ENCODE peak calls at places on chromosomes 12 and 14, in four cellular contexts. D, H, W and T are unnamed samples.

GRCh38 chr14:40599726-40600125 is 1007.0 kb upstream of the LRFN5 start:
- DNase-seq in D (no peak), H (no peak), W (no peak), T (no peak)

GRCh38 chr14:68895304-68895703 is 83.8 kb downstream of the ACTN1 start:
- DNase-seq in D (no peak), H (no peak), W (no peak), T (no peak)

GRCh38 chr12:89782807-89783206 is 74.2 kb upstream of the ATP2B1 start:
- DNase-seq in D (no peak), H (no peak), W (no peak), T (no peak)

GRCh38 chr14:20302042-20302761 is 3.5 kb downstream of the TTC5 start:
- DNase-seq in D (no peak), H (no peak), W (peak; percentile 1), T (no peak)

GRCh38 chr14:36271939-36272907 is 48.2 kb downstream of the MBIP start:
- DNase-seq in D (no peak), H (no peak), W (no peak), T (no peak)

GRCh38 chr14:101363880-101364391 is 197.4 kb upstream of the DIO3 start:
- DNase-seq in D (no peak), H (no peak), W (no peak), T (no peak)

GRCh38 chr12:122878780-122879612 is 16.9 kb downstream of the VPS37B start:
- DNase-seq in D (no peak), H (no peak), W (no peak), T (no peak)

GRCh38 chr14:52307870-52308269 is 6.2 kb upstream of the PTGER2 start:
- DNase-seq in D (no peak), H (no peak), W (no peak), T (no peak)

GRCh38 chr14:39071096-39071495 is 31.9 kb downstream of the SEC23A start:
- DNase-seq in D (no peak), H (no peak), W (no peak), T (no peak)

GRCh38 chr12:7114851-7115250 is 5.8 kb upstream of the C1RL start:
- DNase-seq in D (no peak), H (no peak), W (no peak), T (no peak)

GRCh38 chr12:10189653-10190052 is 10.8 kb downstream of the TMEM52B start:
- DNase-seq in D (no peak), H (no peak), W (no peak), T (no peak)

GRCh38 chr14:84825481-84825880 is 704.5 kb upstream of the FLRT2 start:
- DNase-seq in D (no peak), H (no peak), W (no peak), T (no peak)

GRCh38 chr14:68947802-68948201 is 31.3 kb downstream of the ACTN1 start:
- DNase-seq in D (peak; percentile 61), H (no peak), W (no peak), T (no peak)

GRCh38 chr12:82756303-82756702 is 69.6 kb downstream of the TMTC2 start:
- DNase-seq in D (peak; percentile 51), H (no peak), W (no peak), T (no peak)

GRCh38 chr14:52049721-52050588 is 18.9 kb downstream of the NID2 start:
- DNase-seq in D (no peak), H (no peak), W (no peak), T (no peak)

GRCh38 chr12:126874427-126875026 is 1392.4 kb upstream of the TMEM132C start:
- DNase-seq in D (peak; percentile 83), H (peak; percentile 68), W (no peak), T (peak; percentile 82)

GRCh38 chr14:77582511-77582910 is 33.9 kb downstream of the SPTLC2 start:
- DNase-seq in D (peak; percentile 89), H (no peak), W (no peak), T (no peak)

GRCh38 chr14:59347511-59347900 is 117.7 kb downstream of the GPR135 start:
- DNase-seq in D (no peak), H (no peak), W (no peak), T (no peak)

GRCh38 chr12:68137278-68137930 is 22.1 kb downstream of the IFNG start:
- DNase-seq in D (no peak), H (no peak), W (no peak), T (no peak)

DNA sequence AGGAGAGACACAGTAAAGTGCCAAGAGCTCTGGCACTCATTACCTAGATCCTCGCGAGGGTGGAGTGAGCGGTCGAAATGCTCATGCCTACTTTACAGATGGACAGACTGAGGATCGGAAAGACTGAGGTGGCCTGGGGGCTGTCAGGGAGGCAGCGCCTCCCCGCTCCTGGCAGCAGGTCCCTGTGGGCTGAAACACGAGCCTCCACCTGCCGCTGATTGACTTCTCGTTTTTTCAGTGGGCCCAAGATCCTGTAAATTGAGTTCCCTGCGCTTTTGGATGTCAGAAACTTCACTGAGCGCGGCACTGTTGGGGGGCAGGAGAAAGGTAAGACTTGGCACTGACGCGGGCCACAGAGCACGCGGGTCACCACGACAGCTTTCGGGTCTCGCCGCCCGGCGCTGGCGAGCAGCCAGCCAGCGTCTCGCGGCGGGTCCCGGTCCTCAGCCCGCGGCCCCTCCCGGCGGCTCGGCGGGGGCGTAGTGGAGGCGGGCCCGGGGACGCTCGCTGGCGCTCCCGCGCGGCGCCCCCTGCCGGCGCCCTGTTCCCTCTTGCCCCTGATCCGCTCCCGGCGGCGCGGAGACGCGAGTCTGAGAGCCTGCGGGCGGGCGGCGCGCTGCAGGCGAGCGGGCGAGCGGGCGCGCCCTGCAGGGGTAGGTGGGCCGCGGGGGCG is 550 bp upstream of the SCN8A start:
- DNase-seq in D (peak; percentile 98), H (peak; percentile 88), W (no peak), T (peak; percentile 93)
- TF ChIP-seq CTCF in D (peak; percentile 55), H (peak; percentile 84), W (peak; percentile 31), T (no peak)

GRCh38 chr12:50842637-50843493 is at the start of gene TMPRSS12:
- DNase-seq in D (peak; percentile 11), H (peak; percentile 13), W (no peak), T (no peak)
- TF ChIP-seq CTCF in D (no peak), H (no peak), W (no peak), T (no peak)

GRCh38 chr12:132921685-132922084 is 34.3 kb upstream of the CHFR start:
- DNase-seq in D (no peak), H (no peak), W (no peak), T (no peak)
- TF ChIP-seq CTCF in D (peak; percentile 34), H (no peak), W (peak; percentile 9), T (no peak)

GRCh38 chr12:114863911-114864310 is 179.9 kb upstream of the TBX3 start:
- DNase-seq in D (no peak), H (no peak), W (no peak), T (no peak)

GRCh38 chr12:114860969-114861368 is 177.0 kb upstream of the TBX3 start:
- DNase-seq in D (no peak), H (no peak), W (no peak), T (no peak)

GRCh38 chr12:114853003-114853529 is 169.1 kb upstream of the TBX3 start:
- DNase-seq in D (no peak), H (no peak), W (no peak), T (no peak)

GRCh38 chr12:114855678-114856077 is 171.7 kb upstream of the TBX3 start:
- DNase-seq in D (no peak), H (no peak), W (no peak), T (no peak)

DNA sequence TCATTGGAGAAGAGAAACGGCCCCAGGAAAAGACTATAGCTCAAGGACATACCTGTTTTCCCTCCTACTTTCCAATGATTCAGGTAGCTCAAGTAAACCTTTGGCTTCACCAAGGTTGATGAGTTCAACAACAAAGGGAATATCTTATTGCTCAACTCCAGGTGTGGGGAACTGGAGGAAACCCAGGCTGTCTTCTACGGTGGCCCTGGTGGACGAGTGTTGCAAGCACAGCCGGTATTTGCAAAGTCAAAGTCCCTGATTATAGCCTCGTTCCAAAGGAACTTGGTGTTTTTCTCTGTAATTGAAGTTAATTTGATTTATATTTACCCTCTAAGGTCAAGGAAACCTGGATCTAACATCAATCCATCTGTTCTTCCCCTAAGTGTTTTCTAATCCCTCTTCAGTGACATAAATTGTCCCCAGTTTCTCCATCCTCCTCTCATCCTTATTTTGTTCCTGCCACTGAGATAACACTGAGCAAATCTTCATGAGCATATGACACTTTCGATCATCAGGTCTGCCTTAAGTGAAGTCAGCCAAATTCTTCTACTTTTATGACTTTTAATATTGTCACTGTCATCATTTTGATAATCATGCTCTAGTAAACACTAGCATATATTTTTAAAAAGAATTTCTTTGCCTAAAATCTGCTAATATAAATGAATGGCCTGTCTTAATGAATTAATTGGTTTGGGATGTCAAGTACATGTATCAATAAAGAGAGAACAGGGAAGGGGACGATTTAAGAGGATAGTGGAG is 174.6 kb upstream of the TBX3 start:
- DNase-seq in D (no peak), H (no peak), W (no peak), T (no peak)
- TF ChIP-seq CTCF in D (peak; percentile 39), H (peak; percentile 47), W (peak; percentile 19), T (peak; percentile 21)